ENCODE peak calls at places on chromosomes 13 and 19, in four cellular contexts. A, K, Y and H are unnamed samples.

GRCh38 chr19:970695-971094 is 13.4 kb upstream of the WDR18 start:
- DNase-seq in A (no peak), K (no peak), Y (no peak), H (peak; percentile 37)

GRCh38 chr13:60230593-60230992 is 66.9 kb upstream of the DIAPH3 start:
- DNase-seq in A (no peak), K (peak; percentile 2), Y (no peak), H (no peak)

GRCh38 chr13:30292325-30292724 is 15.0 kb downstream of the KATNAL1 start:
- DNase-seq in A (no peak), K (no peak), Y (no peak), H (no peak)

GRCh38 chr13:32881074-32881791 is 135.0 kb upstream of the KL start:
- DNase-seq in A (no peak), K (peak; percentile 50), Y (no peak), H (no peak)

GRCh38 chr13:51588406-51588949 is 4.2 kb downstream of the WDFY2 start:
- DNase-seq in A (no peak), K (no peak), Y (no peak), H (no peak)

GRCh38 chr13:70386919-70387318 is 278.7 kb upstream of the KLHL1 start:
- DNase-seq in A (no peak), K (no peak), Y (no peak), H (no peak)

GRCh38 chr19:3914199-3914598 is 18.7 kb upstream of the NMRK2 start:
- DNase-seq in A (no peak), K (no peak), Y (no peak), H (no peak)

GRCh38 chr19:30316000-30316491 is 56.1 kb upstream of the ZNF536 start:
- DNase-seq in A (no peak), K (no peak), Y (no peak), H (no peak)

GRCh38 chr13:73061478-73062275 is 2.9 kb downstream of the KLF5 start:
- DNase-seq in A (no peak), K (no peak), Y (no peak), H (no peak)

GRCh38 chr19:48619692-48620565 is 623 bp downstream of the SPHK2 start:
- DNase-seq in A (no peak), K (no peak), Y (no peak), H (no peak)

GRCh38 chr13:99507054-99507453 is 5.8 kb downstream of the TM9SF2 start:
- DNase-seq in A (no peak), K (no peak), Y (no peak), H (no peak)

GRCh38 chr19:34172661-34173144 is 399 bp downstream of the LSM14A start:
- DNase-seq in A (peak; percentile 43), K (peak; percentile 39), Y (no peak), H (peak; percentile 26)

GRCh38 chr13:106498571-106498970 is 36.9 kb downstream of the EFNB2 start:
- DNase-seq in A (no peak), K (no peak), Y (no peak), H (peak; percentile 71)

GRCh38 chr19:1259206-1259872 is 9.8 kb upstream of the CIRBP start:
- DNase-seq in A (peak; percentile 87), K (peak; percentile 60), Y (peak; percentile 59), H (peak; percentile 75)

GRCh38 chr19:42069619-42070293 is at the start of gene GRIK5:
- DNase-seq in A (no peak), K (no peak), Y (no peak), H (no peak)

GRCh38 chr13:94335786-94336357 is 143.6 kb downstream of the DCT start:
- DNase-seq in A (no peak), K (no peak), Y (no peak), H (no peak)

GRCh38 chr19:32104465-32105235 is 240.8 kb upstream of the ZNF507 start:
- DNase-seq in A (no peak), K (peak; percentile 51), Y (no peak), H (no peak)

GRCh38 chr13:28097503-28097902 is 2.9 kb downstream of the FLT3 start:
- DNase-seq in A (no peak), K (no peak), Y (no peak), H (no peak)

GRCh38 chr19:35549174-35549788 is 3.9 kb downstream of the TMEM147 start:
- DNase-seq in A (peak; percentile 50), K (peak; percentile 79), Y (no peak), H (peak; percentile 79)

GRCh38 chr13:24159921-24160324 is 597 bp upstream of the SPATA13 start:
- DNase-seq in A (no peak), K (no peak), Y (no peak), H (peak; percentile 6)

GRCh38 chr19:48487944-48488343 is 18.8 kb downstream of the CYTH2 start:
- DNase-seq in A (peak; percentile 82), K (peak; percentile 91), Y (no peak), H (peak; percentile 74)

GRCh38 chr19:35901055-35901644 is 810 bp upstream of the NFKBID start:
- DNase-seq in A (no peak), K (peak; percentile 39), Y (no peak), H (no peak)

GRCh38 chr19:50890422-50891252 is 17.4 kb downstream of the KLK2 start:
- DNase-seq in A (no peak), K (peak; percentile 18), Y (no peak), H (no peak)

GRCh38 chr19:21143846-21144245 is 2.0 kb downstream of the ZNF431 start:
- DNase-seq in A (no peak), K (peak; percentile 50), Y (no peak), H (no peak)

GRCh38 chr13:36098080-36098479 is 33.1 kb downstream of the DCLK1 start:
- DNase-seq in A (no peak), K (no peak), Y (no peak), H (no peak)

GRCh38 chr13:104740616-104741222 is 1674.5 kb upstream of the SLC10A2 start:
- DNase-seq in A (no peak), K (peak; percentile 56), Y (no peak), H (no peak)